ENCODE peak calls at places on chromosomes 5 and 9, in ten cellular contexts. W is activated T-helper 2 cell treated with anti-CD3 and anti-CD28 coated beads, Interferon-gamma antibody, Interleukin-2, Interleukin-4, amounts not matched to agents 10 μg/mL and 5 μg/mL and 100 μg/mL, durations not matched to agents 14 hours and 24 hours and 36 hours; M is neuronal stem cell; Q is epithelial cell of esophagus; F is stimulated activated CD4-positive, alpha-beta T cell treated with anti-CD3 and anti-CD28 coated beads, Interleukin-12 subunit alpha, Interleukin-12 subunit beta, amount 100 ng/mL, for 4 hours; N is NCI-H748 treated with DMSO at 0.1 percent for 48 hours; D is fibroblast of mammary gland; V is frontal cortex; S is lung microvascular endothelial cell; L is iris pigment epithelial cell. I is an unnamed sample.

GRCh38 chr5:55896663-55897062 is 45.5 kb downstream of the IL31RA start:
- DNase-seq in W (no peak), M (no peak), Q (no peak), F (no peak), N (no peak), D (peak), V (no peak), S (no peak), L (peak), I (no peak)

GRCh38 chr9:404229-404628 is 189.6 kb downstream of the DOCK8 start:
- DNase-seq in W (no peak), M (no peak), Q (peak), F (no peak), N (no peak), D (no peak), V (no peak), S (no peak), L (no peak), I (no peak)

GRCh38 chr9:21392270-21392669 is 7.1 kb upstream of the IFNA2 start:
- DNase-seq in W (no peak), M (no peak), Q (peak), F (no peak), N (no peak), D (peak), V (no peak), S (peak), L (peak), I (no peak)

GRCh38 chr5:191036-191948 is at the start of gene LRRC14B:
- DNase-seq in W (no peak), M (no peak), Q (no peak), F (peak), N (no peak), D (no peak), V (peak), S (no peak), L (no peak), I (peak)

GRCh38 chr5:113311301-113311700 is 123.5 kb downstream of the TSSK1B start:
- DNase-seq in W (no peak), M (no peak), Q (peak), F (no peak), N (no peak), D (peak), V (no peak), S (no peak), L (peak), I (no peak)

GRCh38 chr9:123027517-123027916 is 6.0 kb upstream of the GPR21 start:
- DNase-seq in W (no peak), M (no peak), Q (no peak), F (no peak), N (no peak), D (no peak), V (no peak), S (no peak), L (no peak), I (no peak)

GRCh38 chr9:104743377-104743985 is 4.0 kb upstream of the NIPSNAP3A start:
- DNase-seq in W (no peak), M (peak), Q (peak), F (no peak), N (peak), D (peak), V (peak), S (peak), L (peak), I (no peak)

GRCh38 chr5:111227805-111228204 is 3.6 kb downstream of the CAMK4 start:
- DNase-seq in W (no peak), M (no peak), Q (peak), F (no peak), N (no peak), D (peak), V (no peak), S (no peak), L (peak), I (no peak)

GRCh38 chr5:153122416-153122815 is 368.1 kb upstream of the GRIA1 start:
- DNase-seq in W (no peak), M (no peak), Q (no peak), F (no peak), N (peak), D (no peak), V (no peak), S (no peak), L (no peak), I (no peak)

GRCh38 chr5:9445989-9446388 is 99.9 kb downstream of the SEMA5A start:
- DNase-seq in W (no peak), M (no peak), Q (no peak), F (no peak), N (no peak), D (no peak), V (no peak), S (no peak), L (peak), I (no peak)

GRCh38 chr9:99851028-99851822 is 29.5 kb downstream of the NR4A3 start:
- DNase-seq in W (peak), M (no peak), Q (no peak), F (no peak), N (no peak), D (no peak), V (no peak), S (no peak), L (peak), I (no peak)

GRCh38 chr5:179294891-179295777 is 50.1 kb downstream of the ADAMTS2 start:
- DNase-seq in W (no peak), M (no peak), Q (no peak), F (no peak), N (no peak), D (peak), V (no peak), S (no peak), L (no peak), I (peak)

GRCh38 chr9:87725900-87726709 is at the start of gene CTSL:
- DNase-seq in W (peak), M (peak), Q (peak), F (peak), N (peak), D (peak), V (peak), S (peak), L (peak), I (peak)

GRCh38 chr5:143968071-143968878 is 156.3 kb downstream of the HMHB1 start:
- DNase-seq in W (no peak), M (peak), Q (peak), F (no peak), N (no peak), D (peak), V (no peak), S (peak), L (peak), I (no peak)

GRCh38 chr9:129586647-129587046 is 34.3 kb downstream of the C9orf50 start:
- DNase-seq in W (no peak), M (no peak), Q (no peak), F (no peak), N (no peak), D (no peak), V (no peak), S (no peak), L (no peak), I (no peak)

GRCh38 chr9:33476503-33476902 is 2.8 kb upstream of the NOL6 start:
- DNase-seq in W (peak), M (no peak), Q (no peak), F (no peak), N (no peak), D (no peak), V (no peak), S (no peak), L (no peak), I (no peak)

GRCh38 chr9:23160952-23161469 is 665.0 kb downstream of the ELAVL2 start:
- DNase-seq in W (no peak), M (no peak), Q (no peak), F (no peak), N (no peak), D (no peak), V (no peak), S (no peak), L (no peak), I (no peak)

GRCh38 chr5:162929104-162929503 is 508.3 kb upstream of the CCNG1 start:
- DNase-seq in W (no peak), M (no peak), Q (no peak), F (no peak), N (no peak), D (no peak), V (no peak), S (no peak), L (no peak), I (no peak)

GRCh38 chr5:33148076-33148501 is 292.7 kb upstream of the TARS1 start:
- DNase-seq in W (no peak), M (no peak), Q (peak), F (no peak), N (no peak), D (peak), V (no peak), S (peak), L (peak), I (peak)

GRCh38 chr9:20526500-20527319 is 95.6 kb downstream of the MLLT3 start:
- DNase-seq in W (no peak), M (no peak), Q (peak), F (no peak), N (no peak), D (no peak), V (no peak), S (no peak), L (peak), I (no peak)

GRCh38 chr9:129109504-129109903 is 1.1 kb downstream of the CRAT start:
- DNase-seq in W (no peak), M (no peak), Q (peak), F (peak), N (no peak), D (peak), V (no peak), S (no peak), L (peak), I (peak)

GRCh38 chr5:58620336-58620735 is 37.5 kb downstream of the RAB3C start:
- DNase-seq in W (no peak), M (no peak), Q (no peak), F (no peak), N (no peak), D (no peak), V (no peak), S (no peak), L (no peak), I (no peak)

GRCh38 chr5:56075361-56075760 is 80.6 kb upstream of the IL6ST start:
- DNase-seq in W (no peak), M (no peak), Q (no peak), F (no peak), N (no peak), D (peak), V (no peak), S (peak), L (peak), I (peak)

GRCh38 chr5:112270299-112271293 is 148.5 kb downstream of the EPB41L4A start:
- DNase-seq in W (no peak), M (no peak), Q (peak), F (no peak), N (no peak), D (peak), V (no peak), S (no peak), L (peak), I (no peak)

GRCh38 chr5:111296570-111296969 is 72.4 kb downstream of the CAMK4 start:
- DNase-seq in W (no peak), M (no peak), Q (no peak), F (no peak), N (no peak), D (no peak), V (no peak), S (no peak), L (no peak), I (no peak)

GRCh38 chr5:18483386-18483785 is 849.1 kb downstream of the TAF11L14 start:
- DNase-seq in W (no peak), M (no peak), Q (peak), F (no peak), N (no peak), D (no peak), V (no peak), S (no peak), L (no peak), I (no peak)

GRCh38 chr9:69578026-69578425 is 94.1 kb downstream of the APBA1 start:
- DNase-seq in W (no peak), M (no peak), Q (no peak), F (no peak), N (no peak), D (no peak), V (no peak), S (no peak), L (no peak), I (peak)

GRCh38 chr9:101478444-101478843 is 42.9 kb upstream of the ALDOB start:
- DNase-seq in W (no peak), M (no peak), Q (no peak), F (no peak), N (no peak), D (no peak), V (no peak), S (no peak), L (no peak), I (no peak)

GRCh38 chr5:27465140-27465539 is 426.8 kb upstream of the CDH9 start:
- DNase-seq in W (no peak), M (no peak), Q (no peak), F (no peak), N (no peak), D (no peak), V (no peak), S (no peak), L (no peak), I (no peak)

GRCh38 chr5:140565780-140566095 is 1.1 kb downstream of the SLC35A4 start:
- DNase-seq in W (no peak), M (no peak), Q (peak), F (no peak), N (no peak), D (peak), V (no peak), S (no peak), L (peak), I (no peak)

GRCh38 chr9:6931913-6932312 is 174.1 kb downstream of the KDM4C start:
- DNase-seq in W (no peak), M (no peak), Q (peak), F (peak), N (no peak), D (peak), V (no peak), S (peak), L (peak), I (no peak)